ENCODE peak calls at places on chromosomes 6 and 20, in seven cellular contexts. V, Q, E, N, T, F and G are unnamed samples.

GRCh38 chr6:44219053-44219814 is 2.5 kb downstream of the MYMX start:
- DNase-seq in V (no peak), Q (peak), E (peak), N (peak), T (peak), F (no peak), G (peak)

GRCh38 chr6:109454483-109455160 is 950 bp downstream of the MICAL1 start:
- DNase-seq in V (peak), Q (peak), E (no peak), N (peak), T (no peak), F (peak), G (peak)

GRCh38 chr6:112245511-112246203 is 8.7 kb downstream of the LAMA4 start:
- DNase-seq in V (no peak), Q (no peak), E (no peak), N (no peak), T (no peak), F (no peak), G (no peak)

GRCh38 chr20:41512624-41513023 is 105.6 kb downstream of the CHD6 start:
- DNase-seq in V (no peak), Q (no peak), E (no peak), N (no peak), T (no peak), F (no peak), G (no peak)

GRCh38 chr6:163712981-163713380 is 298.5 kb downstream of the QKI start:
- DNase-seq in V (no peak), Q (no peak), E (no peak), N (no peak), T (no peak), F (no peak), G (no peak)

GRCh38 chr6:22657341-22657985 is 88.1 kb downstream of the HDGFL1 start:
- DNase-seq in V (no peak), Q (no peak), E (no peak), N (no peak), T (no peak), F (no peak), G (no peak)

GRCh38 chr20:10761232-10761631 is 87.4 kb upstream of the JAG1 start:
- DNase-seq in V (no peak), Q (no peak), E (no peak), N (no peak), T (no peak), F (no peak), G (no peak)

GRCh38 chr6:8174571-8174970 is 72.2 kb upstream of the EEF1E1 start:
- DNase-seq in V (no peak), Q (no peak), E (no peak), N (no peak), T (no peak), F (no peak), G (no peak)

GRCh38 chr6:43966806-43967575 is 160.3 kb downstream of the MRPL14 start:
- DNase-seq in V (no peak), Q (no peak), E (no peak), N (no peak), T (no peak), F (no peak), G (no peak)

GRCh38 chr6:135261872-135262725 is 81.0 kb downstream of the MYB start:
- DNase-seq in V (no peak), Q (no peak), E (no peak), N (no peak), T (no peak), F (no peak), G (no peak)

GRCh38 chr6:106446287-106446885 is 85.9 kb downstream of the CRYBG1 start:
- DNase-seq in V (no peak), Q (no peak), E (no peak), N (no peak), T (no peak), F (no peak), G (no peak)

GRCh38 chr6:132684267-132684666 is 25.3 kb upstream of the TAAR1 start:
- DNase-seq in V (no peak), Q (no peak), E (no peak), N (no peak), T (no peak), F (no peak), G (no peak)

GRCh38 chr6:149728499-149729234 is 10.8 kb upstream of the LATS1 start:
- DNase-seq in V (no peak), Q (no peak), E (no peak), N (no peak), T (no peak), F (no peak), G (no peak)

GRCh38 chr6:108710046-108710445 is 138.2 kb upstream of the ARMC2 start:
- DNase-seq in V (no peak), Q (no peak), E (no peak), N (no peak), T (no peak), F (no peak), G (no peak)

GRCh38 chr6:102223942-102224341 is 830.4 kb downstream of the GRIK2 start:
- DNase-seq in V (no peak), Q (no peak), E (no peak), N (no peak), T (no peak), F (no peak), G (no peak)

GRCh38 chr6:43628392-43629103 is 516 bp downstream of the GTPBP2 start:
- DNase-seq in V (peak), Q (peak), E (peak), N (peak), T (peak), F (peak), G (peak)

GRCh38 chr6:1796706-1797529 is 187.2 kb downstream of the FOXC1 start:
- DNase-seq in V (no peak), Q (no peak), E (no peak), N (no peak), T (no peak), F (no peak), G (peak)

GRCh38 chr20:2859330-2860121 is 13.8 kb upstream of the PTPRA start:
- DNase-seq in V (no peak), Q (no peak), E (no peak), N (no peak), T (no peak), F (no peak), G (no peak)

GRCh38 chr6:3796396-3796795 is 44.9 kb upstream of the PXDC1 start:
- DNase-seq in V (no peak), Q (no peak), E (no peak), N (no peak), T (no peak), F (no peak), G (no peak)

GRCh38 chr6:158242071-158242606 is 70.1 kb upstream of the TULP4 start:
- DNase-seq in V (no peak), Q (no peak), E (no peak), N (peak), T (no peak), F (no peak), G (no peak)

GRCh38 chr6:156774872-156775405 is 2.2 kb upstream of the ARID1B start:
- DNase-seq in V (no peak), Q (no peak), E (peak), N (no peak), T (no peak), F (no peak), G (no peak)

GRCh38 chr20:25529295-25529951 is 55.9 kb downstream of the NINL start:
- DNase-seq in V (no peak), Q (no peak), E (no peak), N (no peak), T (no peak), F (no peak), G (no peak)

GRCh38 chr6:168207421-168208175 is 112.0 kb downstream of the DACT2 start:
- DNase-seq in V (no peak), Q (no peak), E (peak), N (peak), T (no peak), F (no peak), G (no peak)